ENCODE peak calls at places on chromosomes 12 and 14, in six cellular contexts. G, J, H, U, K and C are unnamed samples.

GRCh38 chr12:71045781-71046180 is 112.0 kb downstream of the TSPAN8 start:
- DNase-seq in G (no peak), J (no peak), H (no peak), U (no peak), K (peak), C (peak)

GRCh38 chr12:30827406-30828055 is 72.8 kb upstream of the CAPRIN2 start:
- DNase-seq in G (no peak), J (no peak), H (no peak), U (no peak), K (no peak), C (no peak)

GRCh38 chr12:113048716-113049127 is 7.8 kb upstream of the DTX1 start:
- DNase-seq in G (peak), J (peak), H (no peak), U (peak), K (peak), C (peak)

GRCh38 chr12:18677189-18677588 is 60.6 kb downstream of the PLCZ1 start:
- DNase-seq in G (no peak), J (no peak), H (no peak), U (no peak), K (no peak), C (no peak)

GRCh38 chr12:80837342-80837978 is 100.3 kb downstream of the LIN7A start:
- DNase-seq in G (no peak), J (peak), H (no peak), U (peak), K (peak), C (peak)

GRCh38 chr14:53055003-53055402 is 98.1 kb downstream of the DDHD1 start:
- DNase-seq in G (no peak), J (peak), H (no peak), U (peak), K (peak), C (peak)

GRCh38 chr12:42609605-42610004 is 20.1 kb upstream of the PRICKLE1 start:
- DNase-seq in G (no peak), J (no peak), H (no peak), U (no peak), K (no peak), C (no peak)

GRCh38 chr12:122035292-122035691 is 13.6 kb downstream of the BCL7A start:
- DNase-seq in G (no peak), J (no peak), H (no peak), U (peak), K (no peak), C (no peak)

GRCh38 chr12:100229036-100229635 is 28.5 kb downstream of the ACTR6 start:
- DNase-seq in G (no peak), J (peak), H (no peak), U (peak), K (peak), C (peak)

GRCh38 chr12:118098911-118099671 is 4.7 kb downstream of the VSIG10 start:
- DNase-seq in G (peak), J (no peak), H (no peak), U (peak), K (no peak), C (no peak)

GRCh38 chr12:120580787-120581723 is at the start of gene POP5:
- DNase-seq in G (peak), J (peak), H (peak), U (peak), K (peak), C (peak)

GRCh38 chr14:35374273-35374681 is 30.3 kb downstream of the NFKBIA start:
- DNase-seq in G (peak), J (peak), H (no peak), U (peak), K (no peak), C (no peak)

GRCh38 chr12:11657511-11657910 is 8.0 kb downstream of the ETV6 start:
- DNase-seq in G (no peak), J (peak), H (no peak), U (no peak), K (no peak), C (no peak)

GRCh38 chr12:18578191-18578590 is 159.6 kb downstream of the PLCZ1 start:
- DNase-seq in G (no peak), J (no peak), H (no peak), U (peak), K (no peak), C (no peak)

GRCh38 chr12:1886396-1887008 is 31.9 kb downstream of the CACNA2D4 start:
- DNase-seq in G (no peak), J (no peak), H (no peak), U (no peak), K (no peak), C (no peak)

GRCh38 chr12:116466536-116466935 is 92.6 kb upstream of the MAP1LC3B2 start:
- DNase-seq in G (no peak), J (peak), H (no peak), U (no peak), K (no peak), C (no peak)

GRCh38 chr12:82359115-82359478 is 768 bp downstream of the METTL25 start:
- DNase-seq in G (no peak), J (peak), H (peak), U (peak), K (peak), C (no peak)

GRCh38 chr12:62640910-62641448 is 174.4 kb downstream of the MON2 start:
- DNase-seq in G (no peak), J (no peak), H (no peak), U (no peak), K (peak), C (peak)

GRCh38 chr12:9039397-9039977 is 50.1 kb downstream of the KLRG1 start:
- DNase-seq in G (no peak), J (peak), H (no peak), U (peak), K (peak), C (peak)

GRCh38 chr14:54946500-54946899 is 43.9 kb upstream of the GCH1 start:
- DNase-seq in G (no peak), J (no peak), H (no peak), U (no peak), K (no peak), C (no peak)

GRCh38 chr14:100239840-100240724 is 1.1 kb downstream of the YY1 start:
- DNase-seq in G (peak), J (peak), H (peak), U (peak), K (peak), C (peak)

GRCh38 chr12:34602213-34602940 is 580.1 kb downstream of the ALG10 start:
- DNase-seq in G (no peak), J (no peak), H (no peak), U (no peak), K (no peak), C (no peak)

GRCh38 chr12:71208053-71208685 is 50.4 kb upstream of the TSPAN8 start:
- DNase-seq in G (no peak), J (no peak), H (no peak), U (no peak), K (no peak), C (peak)

GRCh38 chr12:53174881-53175491 is 5.5 kb upstream of the ZNF740 start:
- DNase-seq in G (peak), J (peak), H (peak), U (peak), K (no peak), C (no peak)

GRCh38 chr12:131896811-131897270 is 2.4 kb downstream of the ULK1 start:
- DNase-seq in G (no peak), J (no peak), H (no peak), U (no peak), K (no peak), C (peak)

GRCh38 chr12:32118806-32119205 is 12.2 kb downstream of the BICD1 start:
- DNase-seq in G (no peak), J (no peak), H (no peak), U (no peak), K (no peak), C (no peak)

GRCh38 chr12:124651508-124652273 is 84.3 kb upstream of the NCOR2 start:
- DNase-seq in G (no peak), J (no peak), H (no peak), U (peak), K (no peak), C (no peak)

GRCh38 chr12:99339663-99340062 is 307.9 kb upstream of the GARIN6 start:
- DNase-seq in G (no peak), J (no peak), H (no peak), U (no peak), K (peak), C (no peak)

GRCh38 chr14:33509927-33510535 is 440.8 kb downstream of the EGLN3 start:
- DNase-seq in G (no peak), J (no peak), H (no peak), U (peak), K (no peak), C (no peak)

GRCh38 chr12:52519826-52520662 is at the start of gene KRT5:
- DNase-seq in G (peak), J (no peak), H (no peak), U (peak), K (no peak), C (no peak)

GRCh38 chr14:99744199-99744872 is 48.9 kb upstream of the EML1 start:
- DNase-seq in G (no peak), J (no peak), H (no peak), U (peak), K (no peak), C (no peak)

GRCh38 chr12:106861984-106862894 is 87.8 kb downstream of the RIC8B start:
- DNase-seq in G (no peak), J (no peak), H (no peak), U (peak), K (no peak), C (no peak)

DNA sequence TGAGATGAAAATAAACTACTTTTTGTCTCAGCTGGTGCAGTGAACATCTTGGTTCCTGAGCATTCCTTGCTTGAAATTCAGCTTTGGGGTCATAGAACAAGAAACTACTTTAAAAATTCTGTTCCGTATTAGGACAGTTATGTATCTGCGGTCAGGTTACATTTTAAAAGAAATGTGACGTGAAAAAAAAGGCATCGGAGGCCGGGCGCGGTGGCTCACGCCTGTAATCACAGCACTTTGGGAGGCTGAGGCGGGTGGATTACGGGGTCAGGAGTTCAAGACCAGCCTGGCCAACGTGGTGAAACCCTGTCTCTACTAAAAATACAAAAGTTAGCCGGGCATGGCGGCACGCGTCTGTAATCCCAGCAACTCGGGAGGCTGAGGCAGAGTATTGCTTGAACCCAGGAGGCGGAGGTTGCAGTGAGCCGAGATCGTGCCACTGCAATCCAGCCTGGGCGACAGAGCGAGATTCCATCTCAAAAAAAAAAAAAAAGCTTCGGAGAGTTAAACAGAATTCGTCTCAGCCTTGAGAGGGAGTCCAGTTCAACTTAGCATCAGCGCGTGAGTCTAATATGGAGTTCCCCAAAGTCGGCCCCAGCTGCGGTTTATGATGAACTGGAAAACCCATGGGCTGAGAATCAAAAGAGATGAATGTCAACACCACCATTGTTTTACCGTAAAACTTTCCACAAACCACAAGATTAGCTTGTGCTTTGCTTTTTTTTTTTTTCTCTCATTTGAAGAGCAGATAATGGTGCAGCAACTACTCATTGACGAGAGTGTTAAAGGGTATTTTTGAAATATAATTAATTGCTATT is 2.1 kb upstream of the SLC2A13 start:
- DNase-seq in G (no peak), J (no peak), H (no peak), U (no peak), K (peak), C (no peak)
- H3K4me3 ChIP-seq in G (peak), J (no peak), H (no peak), U (no peak), K (peak), C (no peak)

GRCh38 chr12:97464241-97465011 is 1.8 kb downstream of the RMST start:
- DNase-seq in G (no peak), J (no peak), H (no peak), U (no peak), K (no peak), C (no peak)
- H3K4me3 ChIP-seq in G (no peak), J (no peak), H (no peak), U (no peak), K (no peak), C (no peak)

GRCh38 chr12:49524660-49525324 is 14.0 kb upstream of the KCNH3 start:
- DNase-seq in G (no peak), J (no peak), H (no peak), U (no peak), K (no peak), C (no peak)

GRCh38 chr12:49533331-49533730 is 5.5 kb upstream of the KCNH3 start:
- DNase-seq in G (no peak), J (no peak), H (no peak), U (no peak), K (no peak), C (no peak)

GRCh38 chr12:49529409-49529808 is 9.4 kb upstream of the KCNH3 start:
- DNase-seq in G (no peak), J (peak), H (no peak), U (no peak), K (no peak), C (no peak)

GRCh38 chr12:49525942-49526341 is 12.9 kb upstream of the KCNH3 start:
- DNase-seq in G (no peak), J (no peak), H (no peak), U (no peak), K (no peak), C (no peak)

GRCh38 chr12:49527361-49528130 is 11.3 kb upstream of the KCNH3 start:
- DNase-seq in G (no peak), J (no peak), H (no peak), U (no peak), K (no peak), C (no peak)
- H3K4me3 ChIP-seq in G (no peak), J (no peak), H (no peak), U (no peak), K (no peak), C (no peak)

GRCh38 chr12:109130297-109130696 is 13.9 kb downstream of the ACACB start:
- DNase-seq in G (no peak), J (no peak), H (peak), U (no peak), K (no peak), C (no peak)
- H3K4me3 ChIP-seq in G (no peak), J (no peak), H (peak), U (no peak), K (no peak), C (no peak)

GRCh38 chr12:29380536-29381523 is at the start of gene ERGIC2:
- DNase-seq in G (peak), J (peak), H (peak), U (peak), K (peak), C (peak)

DNA sequence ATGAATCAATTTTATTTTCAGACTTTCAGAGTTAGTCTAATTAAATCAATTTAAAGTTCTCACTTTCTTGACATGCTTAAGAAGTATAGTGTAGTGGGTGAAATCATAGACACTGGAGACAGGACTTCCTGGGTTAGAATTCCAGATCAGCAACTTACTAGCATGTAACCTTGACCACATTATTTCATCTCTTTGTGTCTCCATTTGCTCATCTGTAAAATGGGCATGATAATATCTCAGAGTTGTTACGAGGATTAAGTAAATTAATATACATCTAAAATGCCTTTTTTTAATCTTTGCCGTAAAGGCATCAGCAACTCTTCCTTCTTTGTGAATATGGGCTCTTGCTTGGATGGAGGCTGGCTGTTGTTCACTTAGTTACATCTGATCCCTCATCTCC is 1.3 kb upstream of the ERGIC2 start:
- DNase-seq in G (no peak), J (no peak), H (no peak), U (no peak), K (no peak), C (no peak)
- H3K4me3 ChIP-seq in G (no peak), J (no peak), H (no peak), U (no peak), K (no peak), C (no peak)

GRCh38 chr12:6370576-6370935 is 4.8 kb downstream of the SCNN1A start:
- DNase-seq in G (no peak), J (no peak), H (no peak), U (no peak), K (no peak), C (no peak)

GRCh38 chr12:6373022-6373787 is 2.2 kb downstream of the SCNN1A start:
- DNase-seq in G (peak), J (no peak), H (no peak), U (no peak), K (no peak), C (no peak)

GRCh38 chr12:6369916-6370575 is 5.3 kb downstream of the SCNN1A start:
- DNase-seq in G (no peak), J (no peak), H (peak), U (no peak), K (no peak), C (no peak)

GRCh38 chr12:6372403-6373003 is 2.9 kb downstream of the SCNN1A start:
- DNase-seq in G (no peak), J (peak), H (no peak), U (peak), K (no peak), C (peak)

DNA sequence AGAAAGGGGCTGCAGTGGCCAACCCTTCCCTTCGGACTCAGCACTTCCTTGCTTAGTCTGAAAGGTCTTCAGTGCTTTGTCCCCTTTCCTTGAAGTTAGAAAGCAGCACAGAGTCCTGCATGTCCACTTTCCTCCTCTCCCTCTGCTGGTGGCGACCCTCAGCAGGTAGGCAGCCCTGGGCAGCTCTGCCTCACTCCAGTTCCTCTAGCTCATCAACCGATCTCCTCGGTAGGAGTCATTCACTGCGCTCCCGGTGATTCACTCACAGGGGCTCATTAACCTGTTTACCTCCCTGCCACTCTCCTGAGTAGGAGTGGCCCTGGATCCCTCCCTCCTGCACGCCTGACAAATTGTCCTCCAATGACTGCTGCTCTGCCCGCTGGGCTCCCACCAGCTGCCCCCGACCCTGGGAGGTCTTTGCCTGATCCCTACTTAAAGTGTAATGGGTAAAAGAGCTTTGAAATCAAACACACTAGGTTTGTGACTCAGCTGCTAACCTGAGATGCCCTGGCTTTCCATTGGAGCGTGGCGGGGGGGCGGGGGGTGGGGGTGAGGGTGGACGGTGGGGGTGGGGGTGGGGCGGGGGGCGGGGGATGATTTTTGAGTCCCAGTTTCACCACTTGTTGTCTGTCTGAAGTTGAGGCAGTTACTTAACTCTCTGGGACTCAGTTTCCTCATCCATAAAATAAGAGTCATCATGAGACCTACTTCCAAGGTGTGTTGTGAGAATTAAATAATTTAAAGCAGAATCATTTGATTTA is 4.2 kb downstream of the SCNN1A start:
- DNase-seq in G (peak), J (peak), H (peak), U (peak), K (no peak), C (no peak)
- H3K4me3 ChIP-seq in G (peak), J (no peak), H (no peak), U (no peak), K (no peak), C (no peak)

DNA sequence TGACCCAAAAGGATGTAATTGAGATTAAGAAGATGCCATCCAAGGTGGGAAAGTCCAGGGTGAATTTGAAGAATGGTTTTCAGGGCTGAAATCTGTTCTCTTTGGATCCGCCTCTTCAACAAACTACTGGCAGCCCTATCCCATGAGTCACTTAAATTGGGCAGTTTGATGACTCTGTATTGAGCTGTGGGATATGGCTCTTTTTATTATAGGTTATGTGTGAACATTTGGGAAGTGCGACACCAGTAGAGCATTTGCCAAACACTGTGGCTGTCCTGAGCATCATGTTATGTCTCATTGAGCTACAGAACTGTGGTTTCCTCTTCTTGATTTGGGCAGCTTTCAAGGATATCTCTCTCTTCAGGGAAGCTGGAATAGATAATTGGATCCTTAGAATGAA is 22.3 kb downstream of the IFT43 start:
- DNase-seq in G (no peak), J (no peak), H (no peak), U (peak), K (no peak), C (no peak)
- H3K4me3 ChIP-seq in G (no peak), J (no peak), H (no peak), U (no peak), K (no peak), C (no peak)

GRCh38 chr14:22040781-22041125 is 367.1 kb upstream of the OR4E1 start:
- DNase-seq in G (no peak), J (no peak), H (no peak), U (no peak), K (no peak), C (no peak)

GRCh38 chr14:22039938-22040780 is 366.5 kb upstream of the OR4E1 start:
- DNase-seq in G (no peak), J (peak), H (no peak), U (peak), K (peak), C (no peak)

DNA sequence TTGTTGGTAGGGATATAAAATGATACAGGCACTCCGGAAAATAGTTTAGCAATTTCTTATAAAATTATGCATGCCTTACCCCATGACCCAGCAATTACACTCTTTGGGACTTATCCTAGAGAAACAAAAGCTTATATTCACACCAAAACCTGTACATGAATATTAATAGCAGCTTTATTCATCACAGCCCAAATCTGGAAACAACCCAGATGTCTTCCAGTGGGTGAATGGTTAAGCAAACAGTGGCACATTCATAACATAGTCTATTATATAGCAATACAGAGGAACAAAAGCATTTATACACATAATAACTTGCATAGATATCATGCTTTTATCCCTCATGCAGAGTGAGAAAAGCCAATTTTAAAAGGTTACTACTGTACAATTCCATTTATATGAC is 362.9 kb upstream of the OR4E1 start:
- DNase-seq in G (no peak), J (no peak), H (no peak), U (no peak), K (no peak), C (no peak)
- H3K4me3 ChIP-seq in G (no peak), J (no peak), H (no peak), U (no peak), K (no peak), C (no peak)